ENCODE peak calls at places on chromosomes 16 and 17, in six cellular contexts. Q, K, N, Z, V and M are unnamed samples.

GRCh38 chr17:42979511-42980273 is at the start of gene PTGES3L:
- DNase-seq in Q (peak; percentile 88), K (peak; percentile 40), N (no peak), Z (peak; percentile 54), V (no peak), M (peak; percentile 55)

GRCh38 chr17:79991140-79991923 is 44.3 kb downstream of the TBC1D16 start:
- DNase-seq in Q (peak; percentile 91), K (peak; percentile 65), N (peak; percentile 68), Z (peak; percentile 90), V (peak; percentile 81), M (peak; percentile 89)

GRCh38 chr16:15575293-15576049 is 67.5 kb downstream of the MARF1 start:
- DNase-seq in Q (no peak), K (no peak), N (no peak), Z (no peak), V (peak; percentile 63), M (no peak)

GRCh38 chr17:49299996-49300395 is 62.1 kb downstream of the ZNF652 start:
- DNase-seq in Q (no peak), K (no peak), N (no peak), Z (no peak), V (no peak), M (no peak)

GRCh38 chr16:66437391-66437945 is 10.4 kb downstream of the BEAN1 start:
- DNase-seq in Q (no peak), K (no peak), N (no peak), Z (no peak), V (no peak), M (no peak)

GRCh38 chr16:2196162-2196980 is at the start of gene CASKIN1:
- DNase-seq in Q (peak; percentile 52), K (no peak), N (no peak), Z (no peak), V (no peak), M (no peak)

GRCh38 chr17:82864721-82865240 is 25.0 kb upstream of the ZNF750 start:
- DNase-seq in Q (no peak), K (no peak), N (no peak), Z (no peak), V (no peak), M (no peak)

GRCh38 chr17:73271078-73271477 is 9.4 kb upstream of the CPSF4L start:
- DNase-seq in Q (no peak), K (no peak), N (no peak), Z (no peak), V (peak; percentile 86), M (no peak)

GRCh38 chr17:4110152-4110551 is 32.7 kb downstream of the ZZEF1 start:
- DNase-seq in Q (peak; percentile 42), K (no peak), N (no peak), Z (no peak), V (no peak), M (no peak)

GRCh38 chr16:77273-77806 is 685 bp upstream of the MPG start:
- DNase-seq in Q (peak; percentile 48), K (peak; percentile 12), N (no peak), Z (peak; percentile 77), V (peak; percentile 86), M (peak; percentile 47)

GRCh38 chr16:27301236-27301861 is 12.4 kb upstream of the IL4R start:
- DNase-seq in Q (no peak), K (no peak), N (no peak), Z (no peak), V (no peak), M (no peak)

GRCh38 chr16:85457366-85457765 is 155.8 kb upstream of the GSE1 start:
- DNase-seq in Q (no peak), K (no peak), N (no peak), Z (no peak), V (no peak), M (no peak)

GRCh38 chr17:5506307-5506706 is 19.9 kb downstream of the MIS12 start:
- DNase-seq in Q (no peak), K (no peak), N (no peak), Z (no peak), V (no peak), M (no peak)

GRCh38 chr17:82203920-82204319 is 8.7 kb downstream of the CCDC57 start:
- DNase-seq in Q (no peak), K (no peak), N (no peak), Z (no peak), V (no peak), M (no peak)

GRCh38 chr17:49061524-49061943 is 64.3 kb downstream of the IGF2BP1 start:
- DNase-seq in Q (no peak), K (no peak), N (no peak), Z (no peak), V (no peak), M (no peak)

GRCh38 chr17:50047488-50048126 is 8.3 kb upstream of the ITGA3 start:
- DNase-seq in Q (no peak), K (no peak), N (no peak), Z (no peak), V (no peak), M (no peak)

GRCh38 chr16:1310832-1311200 is 1.4 kb downstream of the UBE2I start:
- DNase-seq in Q (no peak), K (no peak), N (no peak), Z (no peak), V (peak; percentile 66), M (peak; percentile 70)

GRCh38 chr17:80086081-80086480 is 15.3 kb upstream of the GAA start:
- DNase-seq in Q (no peak), K (no peak), N (no peak), Z (no peak), V (peak; percentile 44), M (no peak)

GRCh38 chr16:17328971-17329370 is 141.8 kb downstream of the XYLT1 start:
- DNase-seq in Q (peak; percentile 81), K (no peak), N (no peak), Z (no peak), V (no peak), M (no peak)

GRCh38 chr16:22161999-22162657 is at the start of gene SDR42E2:
- DNase-seq in Q (peak; percentile 28), K (no peak), N (peak; percentile 23), Z (no peak), V (no peak), M (no peak)

GRCh38 chr17:29581583-29582253 is 7.7 kb downstream of the GIT1 start:
- DNase-seq in Q (no peak), K (no peak), N (no peak), Z (peak; percentile 47), V (no peak), M (no peak)

GRCh38 chr17:57519199-57519598 is 225.9 kb downstream of the CCDC182 start:
- DNase-seq in Q (no peak), K (no peak), N (no peak), Z (no peak), V (no peak), M (no peak)

GRCh38 chr16:72129976-72130656 is 36.5 kb downstream of the DHX38 start:
- DNase-seq in Q (no peak), K (no peak), N (no peak), Z (no peak), V (no peak), M (no peak)

GRCh38 chr16:12186774-12187335 is 210.3 kb downstream of the SNX29 start:
- DNase-seq in Q (no peak), K (no peak), N (no peak), Z (no peak), V (no peak), M (no peak)

GRCh38 chr17:3961564-3962047 is 2.6 kb downstream of the ATP2A3 start:
- DNase-seq in Q (peak; percentile 82), K (peak; percentile 2), N (no peak), Z (no peak), V (peak; percentile 97), M (peak; percentile 58)

GRCh38 chr16:80971814-80972213 is 34.9 kb downstream of the CMC2 start:
- DNase-seq in Q (peak; percentile 68), K (no peak), N (no peak), Z (no peak), V (no peak), M (no peak)

GRCh38 chr17:55601874-55602364 is 90.7 kb upstream of the SMIM36 start:
- DNase-seq in Q (peak; percentile 48), K (peak; percentile 58), N (no peak), Z (no peak), V (peak; percentile 83), M (peak; percentile 28)